ENCODE peak calls at places on chromosome 18, in four cellular contexts. Q is WTC11, K is HepG2, A is K562. U is an unnamed sample.

GRCh38 chr18:35972197-35973000 is at the start of gene RMP24:
- DNase-seq in Q (peak; percentile 94), A (peak; percentile 97), K (peak; percentile 94), U (peak; percentile 95)

GRCh38 chr18:499351-500229 is 911 bp downstream of the COLEC12 start:
- DNase-seq in A (no peak), K (peak; percentile 46), Q (no peak), U (no peak)

GRCh38 chr18:13726972-13727331 is 479 bp downstream of the RNMT start:
- DNase-seq in K (peak; percentile 43), Q (peak; percentile 52), A (no peak), U (peak; percentile 43)

GRCh38 chr18:58989184-58989759 is 124.6 kb downstream of the ZNF532 start:
- DNase-seq in A (no peak), K (no peak), Q (no peak), U (no peak)

GRCh38 chr18:56709463-56709862 is 58.3 kb downstream of the WDR7 start:
- DNase-seq in K (peak; percentile 54), Q (no peak), A (peak; percentile 16), U (peak; percentile 65)

GRCh38 chr18:48541026-48541746 is 2.4 kb downstream of the CTIF start:
- DNase-seq in Q (peak; percentile 73), A (peak; percentile 43), K (no peak), U (peak; percentile 57)

GRCh38 chr18:29749699-29750098 is 1292.8 kb downstream of the DSC3 start:
- DNase-seq in A (no peak), Q (no peak), K (no peak), U (no peak)

GRCh38 chr18:6547476-6547875 is 132.8 kb upstream of the L3MBTL4 start:
- DNase-seq in K (no peak), Q (no peak), A (no peak), U (no peak)

GRCh38 chr18:6714027-6714426 is 15.5 kb upstream of the ARHGAP28 start:
- DNase-seq in A (no peak), Q (no peak), K (no peak), U (no peak)

GRCh38 chr18:39058386-39059000 is 1492.9 kb upstream of the CELF4 start:
- DNase-seq in Q (no peak), K (no peak), A (no peak), U (no peak)

GRCh38 chr18:49618741-49619392 is 57.0 kb downstream of the LIPG start:
- DNase-seq in K (no peak), Q (no peak), A (no peak), U (no peak)

GRCh38 chr18:26383454-26384270 is 157.4 kb downstream of the TAF4B start:
- DNase-seq in K (peak; percentile 35), A (peak; percentile 50), Q (no peak), U (peak; percentile 63)

GRCh38 chr18:21242141-21243040 is at the start of gene GREB1L:
- DNase-seq in K (peak; percentile 16), A (no peak), Q (peak; percentile 77), U (peak; percentile 40)

GRCh38 chr18:40365526-40365925 is 1589.5 kb upstream of the PIK3C3 start:
- DNase-seq in Q (no peak), A (no peak), K (no peak), U (no peak)

GRCh38 chr18:10015288-10015701 is 101.5 kb downstream of the VAPA start:
- DNase-seq in A (no peak), K (no peak), Q (no peak), U (no peak)

GRCh38 chr18:59048378-59048777 is 91.3 kb upstream of the SEC11C start:
- DNase-seq in A (no peak), Q (no peak), K (no peak), U (no peak)

GRCh38 chr18:49613141-49613641 is 51.3 kb downstream of the LIPG start:
- DNase-seq in A (no peak), K (no peak), Q (peak; percentile 84), U (no peak)

GRCh38 chr18:8705941-8706544 is 687 bp downstream of the MTCL1 start:
- DNase-seq in A (peak; percentile 62), K (no peak), Q (peak; percentile 19), U (no peak)

GRCh38 chr18:42287047-42287446 is 332.0 kb downstream of the PIK3C3 start:
- DNase-seq in Q (no peak), K (no peak), A (no peak), U (no peak)

GRCh38 chr18:28723506-28723905 is 546.6 kb upstream of the CDH2 start:
- DNase-seq in K (no peak), Q (no peak), A (no peak), U (no peak)

GRCh38 chr18:44149706-44150105 is 531.0 kb upstream of the SETBP1 start:
- DNase-seq in A (no peak), Q (no peak), K (no peak), U (peak; percentile 1)

GRCh38 chr18:43719264-43719795 is 442.0 kb upstream of the SYT4 start:
- DNase-seq in K (no peak), Q (no peak), A (no peak), U (no peak)

GRCh38 chr18:57859314-57859713 is 56.2 kb upstream of the ATP8B1 start:
- DNase-seq in A (peak; percentile 22), K (peak; percentile 44), Q (peak; percentile 20), U (peak; percentile 39)

GRCh38 chr18:63197246-63197791 is 122.2 kb downstream of the BCL2 start:
- DNase-seq in Q (no peak), A (no peak), K (no peak), U (no peak)

GRCh38 chr18:6055711-6056110 is 160.4 kb upstream of the TMEM200C start:
- DNase-seq in K (no peak), A (no peak), Q (no peak), U (no peak)

DNA sequence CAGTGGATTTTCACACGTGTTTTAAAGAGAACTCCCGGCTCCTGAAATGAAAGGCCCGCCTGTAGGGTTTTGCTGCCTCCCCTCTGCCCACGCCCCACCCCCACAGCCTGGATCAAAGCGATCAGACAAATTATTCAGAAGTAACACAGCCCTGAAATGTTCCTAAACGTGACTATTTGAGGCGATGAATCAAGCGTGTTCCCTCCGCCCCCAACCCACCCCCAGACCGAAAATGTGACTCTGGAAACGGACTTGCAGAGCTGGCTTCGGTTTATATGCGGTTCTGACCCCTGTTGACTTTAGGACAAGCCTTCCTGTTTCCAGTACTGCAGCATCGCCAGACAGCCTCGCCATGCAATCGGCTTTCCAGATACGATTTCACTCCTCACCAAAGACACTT is 28.8 kb upstream of the SMIM21 start:
- DNase-seq in A (no peak), Q (no peak), K (no peak), U (no peak)
- TF ChIP-seq HMGXB4 in A (no peak), Q (no peak), K (no peak), U (no peak)

DNA sequence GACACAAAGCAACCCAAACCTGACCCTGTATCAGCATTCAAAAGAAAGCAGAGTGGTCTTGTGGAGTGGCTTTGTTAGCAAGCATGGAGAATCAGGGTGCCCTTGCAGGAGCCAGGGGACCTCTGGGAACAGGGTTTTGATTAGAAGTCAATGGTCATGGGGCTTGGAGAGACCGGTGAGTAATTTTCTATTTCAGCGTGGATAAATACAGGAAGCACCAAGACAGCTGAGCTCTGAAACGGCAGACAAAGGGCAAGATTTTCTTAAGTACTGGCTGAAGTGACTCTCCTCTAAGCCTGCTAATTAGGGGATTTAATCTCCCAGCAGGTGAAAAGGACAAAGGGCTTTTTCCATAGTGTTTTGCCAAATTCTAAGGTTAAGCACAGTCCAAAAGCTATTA is 78.0 kb upstream of the GAREM1 start:
- DNase-seq in K (no peak), Q (no peak), A (no peak), U (no peak)
- TF ChIP-seq HMGXB4 in K (no peak), Q (no peak), A (no peak), U (no peak)

GRCh38 chr18:54238181-54238936 is 13.9 kb upstream of the MBD2 start:
- DNase-seq in K (no peak), A (no peak), Q (no peak), U (no peak)
- TF ChIP-seq HMGXB4 in K (no peak), A (no peak), Q (no peak), U (no peak)

GRCh38 chr18:2293109-2293839 is 278.0 kb downstream of the METTL4 start:
- DNase-seq in K (no peak), Q (peak; percentile 21), A (no peak), U (no peak)
- TF ChIP-seq HMGXB4 in K (no peak), Q (no peak), A (no peak), U (no peak)